ENCODE peak calls at places on chromosomes 1 and 21, in five cellular contexts. One of them, this sample, is unnamed.

GRCh38 chr1:93847811-93848288 is 31.2 kb downstream of the DNTTIP2 start:
- DNase-seq in aorta: peak; percentile 90
- DNase-seq in stimulated activated CD4-positive, alpha-beta T cell treated with anti-CD3 and anti-CD28 coated beads, TNF-alpha, amount 100 ng/mL, for 4 hours: peak; percentile 70
- DNase-seq in HEK293T: peak; percentile 60
- DNase-seq in EH: peak; percentile 77
- DNase-seq in this sample: peak; percentile 73

GRCh38 chr1:236759252-236759859 is 35.7 kb upstream of the MTR start:
- DNase-seq in aorta: no peak
- DNase-seq in HEK293T: peak; percentile 68
- DNase-seq in EH: peak; percentile 49
- DNase-seq in stimulated activated CD4-positive, alpha-beta T cell treated with anti-CD3 and anti-CD28 coated beads, TNF-alpha, amount 100 ng/mL, for 4 hours: no peak
- DNase-seq in this sample: peak; percentile 48

GRCh38 chr1:192609110-192610079 is 26.6 kb upstream of the RGS13 start:
- DNase-seq in EH: no peak
- DNase-seq in HEK293T: no peak
- DNase-seq in stimulated activated CD4-positive, alpha-beta T cell treated with anti-CD3 and anti-CD28 coated beads, TNF-alpha, amount 100 ng/mL, for 4 hours: peak; percentile 31
- DNase-seq in aorta: peak; percentile 60
- DNase-seq in this sample: peak; percentile 29

GRCh38 chr1:183080406-183080805 is 57.2 kb downstream of the LAMC1 start:
- DNase-seq in stimulated activated CD4-positive, alpha-beta T cell treated with anti-CD3 and anti-CD28 coated beads, TNF-alpha, amount 100 ng/mL, for 4 hours: no peak
- DNase-seq in EH: peak; percentile 64
- DNase-seq in HEK293T: no peak
- DNase-seq in aorta: no peak
- DNase-seq in this sample: peak; percentile 90

GRCh38 chr21:14438204-14438603 is 55.3 kb upstream of the HSPA13 start:
- DNase-seq in HEK293T: no peak
- DNase-seq in EH: no peak
- DNase-seq in aorta: no peak
- DNase-seq in stimulated activated CD4-positive, alpha-beta T cell treated with anti-CD3 and anti-CD28 coated beads, TNF-alpha, amount 100 ng/mL, for 4 hours: no peak
- DNase-seq in this sample: no peak

GRCh38 chr1:5253036-5253435 is 598.6 kb downstream of the AJAP1 start:
- DNase-seq in EH: no peak
- DNase-seq in aorta: no peak
- DNase-seq in HEK293T: no peak
- DNase-seq in stimulated activated CD4-positive, alpha-beta T cell treated with anti-CD3 and anti-CD28 coated beads, TNF-alpha, amount 100 ng/mL, for 4 hours: no peak
- DNase-seq in this sample: no peak

GRCh38 chr1:86788300-86789206 is 84.2 kb downstream of the SH3GLB1 start:
- DNase-seq in HEK293T: no peak
- DNase-seq in stimulated activated CD4-positive, alpha-beta T cell treated with anti-CD3 and anti-CD28 coated beads, TNF-alpha, amount 100 ng/mL, for 4 hours: no peak
- DNase-seq in aorta: no peak
- DNase-seq in EH: peak; percentile 89
- DNase-seq in this sample: peak; percentile 94

GRCh38 chr1:169586395-169587255 is at the start of gene F5:
- DNase-seq in aorta: peak; percentile 85
- DNase-seq in EH: peak; percentile 47
- DNase-seq in stimulated activated CD4-positive, alpha-beta T cell treated with anti-CD3 and anti-CD28 coated beads, TNF-alpha, amount 100 ng/mL, for 4 hours: peak; percentile 72
- DNase-seq in HEK293T: peak; percentile 87
- DNase-seq in this sample: peak; percentile 69

GRCh38 chr1:41917835-41918449 is 780 bp downstream of the HIVEP3 start:
- DNase-seq in HEK293T: peak; percentile 52
- DNase-seq in stimulated activated CD4-positive, alpha-beta T cell treated with anti-CD3 and anti-CD28 coated beads, TNF-alpha, amount 100 ng/mL, for 4 hours: no peak
- DNase-seq in EH: peak; percentile 52
- DNase-seq in aorta: no peak
- DNase-seq in this sample: peak; percentile 45

GRCh38 chr1:41739061-41739955 is 179.4 kb downstream of the HIVEP3 start:
- DNase-seq in aorta: peak; percentile 93
- DNase-seq in stimulated activated CD4-positive, alpha-beta T cell treated with anti-CD3 and anti-CD28 coated beads, TNF-alpha, amount 100 ng/mL, for 4 hours: peak; percentile 79
- DNase-seq in EH: peak; percentile 58
- DNase-seq in HEK293T: no peak
- DNase-seq in this sample: no peak